ENCODE peak calls at places on chromosomes 3 and 15, in eight cellular contexts. One of them, this sample, is unnamed.

GRCh38 chr3:138397983-138398382 is 36.4 kb upstream of the ESYT3 start:
- DNase-seq in breast epithelium: no peak
- DNase-seq in cardiac muscle cell: no peak
- DNase-seq in fibroblast of pulmonary artery: peak
- DNase-seq in adrenal gland: peak
- DNase-seq in A549: no peak
- DNase-seq in neural progenitor cell: no peak
- DNase-seq in AG09309: no peak
- DNase-seq in this sample: no peak

GRCh38 chr15:69012761-69013364 is 1.6 kb upstream of the NOX5 start:
- DNase-seq in adrenal gland: no peak
- DNase-seq in A549: no peak
- DNase-seq in neural progenitor cell: no peak
- DNase-seq in cardiac muscle cell: no peak
- DNase-seq in AG09309: no peak
- DNase-seq in breast epithelium: no peak
- DNase-seq in fibroblast of pulmonary artery: no peak
- DNase-seq in this sample: no peak

GRCh38 chr3:51391566-51392300 is 648 bp downstream of the RBM15B start:
- DNase-seq in fibroblast of pulmonary artery: peak
- DNase-seq in cardiac muscle cell: peak
- DNase-seq in adrenal gland: peak
- DNase-seq in A549: no peak
- DNase-seq in AG09309: no peak
- DNase-seq in neural progenitor cell: peak
- DNase-seq in breast epithelium: no peak
- DNase-seq in this sample: peak

GRCh38 chr15:101579766-101580165 is 72.4 kb downstream of the TM2D3 start:
- DNase-seq in AG09309: peak
- DNase-seq in adrenal gland: no peak
- DNase-seq in fibroblast of pulmonary artery: peak
- DNase-seq in cardiac muscle cell: no peak
- DNase-seq in breast epithelium: no peak
- DNase-seq in neural progenitor cell: no peak
- DNase-seq in A549: peak
- DNase-seq in this sample: peak

GRCh38 chr3:30448946-30449686 is 157.3 kb upstream of the TGFBR2 start:
- DNase-seq in AG09309: no peak
- DNase-seq in neural progenitor cell: no peak
- DNase-seq in breast epithelium: no peak
- DNase-seq in A549: no peak
- DNase-seq in cardiac muscle cell: no peak
- DNase-seq in adrenal gland: no peak
- DNase-seq in fibroblast of pulmonary artery: no peak
- DNase-seq in this sample: no peak

GRCh38 chr3:49378249-49378899 is 20.2 kb upstream of the GPX1 start:
- DNase-seq in AG09309: peak
- DNase-seq in neural progenitor cell: no peak
- DNase-seq in fibroblast of pulmonary artery: peak
- DNase-seq in adrenal gland: no peak
- DNase-seq in A549: no peak
- DNase-seq in breast epithelium: peak
- DNase-seq in cardiac muscle cell: peak
- DNase-seq in this sample: peak

GRCh38 chr15:68592054-68592453 is 13.3 kb downstream of the CORO2B start:
- DNase-seq in fibroblast of pulmonary artery: peak
- DNase-seq in neural progenitor cell: no peak
- DNase-seq in A549: no peak
- DNase-seq in AG09309: no peak
- DNase-seq in breast epithelium: no peak
- DNase-seq in adrenal gland: no peak
- DNase-seq in cardiac muscle cell: peak
- DNase-seq in this sample: no peak

GRCh38 chr3:71166839-71167238 is 416.7 kb downstream of the FOXP1 start:
- DNase-seq in cardiac muscle cell: no peak
- DNase-seq in A549: no peak
- DNase-seq in fibroblast of pulmonary artery: no peak
- DNase-seq in neural progenitor cell: no peak
- DNase-seq in adrenal gland: no peak
- DNase-seq in breast epithelium: no peak
- DNase-seq in AG09309: no peak
- DNase-seq in this sample: no peak

GRCh38 chr3:11699083-11699427 is 55.3 kb upstream of the VGLL4 start:
- DNase-seq in A549: no peak
- DNase-seq in neural progenitor cell: no peak
- DNase-seq in fibroblast of pulmonary artery: peak
- DNase-seq in breast epithelium: no peak
- DNase-seq in AG09309: peak
- DNase-seq in cardiac muscle cell: peak
- DNase-seq in adrenal gland: no peak
- DNase-seq in this sample: peak

GRCh38 chr3:57983734-57984518 is 24.3 kb upstream of the FLNB start:
- DNase-seq in cardiac muscle cell: peak
- DNase-seq in AG09309: peak
- DNase-seq in breast epithelium: no peak
- DNase-seq in fibroblast of pulmonary artery: peak
- DNase-seq in A549: no peak
- DNase-seq in neural progenitor cell: peak
- DNase-seq in adrenal gland: peak
- DNase-seq in this sample: peak

GRCh38 chr3:140705954-140706353 is 28.1 kb downstream of the TRIM42 start:
- DNase-seq in cardiac muscle cell: no peak
- DNase-seq in breast epithelium: no peak
- DNase-seq in neural progenitor cell: no peak
- DNase-seq in A549: no peak
- DNase-seq in AG09309: no peak
- DNase-seq in fibroblast of pulmonary artery: no peak
- DNase-seq in adrenal gland: no peak
- DNase-seq in this sample: no peak

GRCh38 chr15:39920510-39921273 is 626 bp upstream of the GPR176 start:
- DNase-seq in adrenal gland: peak
- DNase-seq in breast epithelium: peak
- DNase-seq in cardiac muscle cell: peak
- DNase-seq in fibroblast of pulmonary artery: peak
- DNase-seq in AG09309: peak
- DNase-seq in neural progenitor cell: peak
- DNase-seq in A549: peak
- DNase-seq in this sample: peak

GRCh38 chr3:194306109-194306686 is 44.9 kb downstream of the CPN2 start:
- DNase-seq in adrenal gland: no peak
- DNase-seq in cardiac muscle cell: no peak
- DNase-seq in breast epithelium: no peak
- DNase-seq in fibroblast of pulmonary artery: no peak
- DNase-seq in A549: no peak
- DNase-seq in neural progenitor cell: no peak
- DNase-seq in AG09309: no peak
- DNase-seq in this sample: no peak

GRCh38 chr15:57322602-57323250 is 53.6 kb upstream of the CGNL1 start:
- DNase-seq in fibroblast of pulmonary artery: no peak
- DNase-seq in cardiac muscle cell: no peak
- DNase-seq in AG09309: no peak
- DNase-seq in A549: no peak
- DNase-seq in neural progenitor cell: no peak
- DNase-seq in adrenal gland: no peak
- DNase-seq in breast epithelium: no peak
- DNase-seq in this sample: no peak

GRCh38 chr15:31471731-31472430 is 145.2 kb downstream of the KLF13 start:
- DNase-seq in A549: no peak
- DNase-seq in adrenal gland: no peak
- DNase-seq in fibroblast of pulmonary artery: peak
- DNase-seq in neural progenitor cell: no peak
- DNase-seq in cardiac muscle cell: peak
- DNase-seq in breast epithelium: no peak
- DNase-seq in AG09309: peak
- DNase-seq in this sample: peak

GRCh38 chr3:121992601-121993560 is 29.2 kb downstream of the ILDR1 start:
- DNase-seq in breast epithelium: no peak
- DNase-seq in A549: no peak
- DNase-seq in AG09309: no peak
- DNase-seq in neural progenitor cell: no peak
- DNase-seq in adrenal gland: no peak
- DNase-seq in cardiac muscle cell: no peak
- DNase-seq in fibroblast of pulmonary artery: no peak
- DNase-seq in this sample: no peak

GRCh38 chr15:80988148-80988796 is 1.3 kb downstream of the MESD start:
- DNase-seq in A549: no peak
- DNase-seq in adrenal gland: no peak
- DNase-seq in cardiac muscle cell: no peak
- DNase-seq in neural progenitor cell: no peak
- DNase-seq in fibroblast of pulmonary artery: no peak
- DNase-seq in AG09309: no peak
- DNase-seq in breast epithelium: no peak
- DNase-seq in this sample: no peak

GRCh38 chr3:64872385-64872784 is 184.6 kb upstream of the ADAMTS9 start:
- DNase-seq in neural progenitor cell: no peak
- DNase-seq in A549: no peak
- DNase-seq in breast epithelium: no peak
- DNase-seq in fibroblast of pulmonary artery: no peak
- DNase-seq in AG09309: no peak
- DNase-seq in cardiac muscle cell: no peak
- DNase-seq in adrenal gland: no peak
- DNase-seq in this sample: no peak

GRCh38 chr15:96262497-96263268 is 67.8 kb upstream of the NR2F2 start:
- DNase-seq in adrenal gland: no peak
- DNase-seq in fibroblast of pulmonary artery: no peak
- DNase-seq in breast epithelium: no peak
- DNase-seq in neural progenitor cell: no peak
- DNase-seq in A549: no peak
- DNase-seq in cardiac muscle cell: no peak
- DNase-seq in AG09309: no peak
- DNase-seq in this sample: no peak

DNA sequence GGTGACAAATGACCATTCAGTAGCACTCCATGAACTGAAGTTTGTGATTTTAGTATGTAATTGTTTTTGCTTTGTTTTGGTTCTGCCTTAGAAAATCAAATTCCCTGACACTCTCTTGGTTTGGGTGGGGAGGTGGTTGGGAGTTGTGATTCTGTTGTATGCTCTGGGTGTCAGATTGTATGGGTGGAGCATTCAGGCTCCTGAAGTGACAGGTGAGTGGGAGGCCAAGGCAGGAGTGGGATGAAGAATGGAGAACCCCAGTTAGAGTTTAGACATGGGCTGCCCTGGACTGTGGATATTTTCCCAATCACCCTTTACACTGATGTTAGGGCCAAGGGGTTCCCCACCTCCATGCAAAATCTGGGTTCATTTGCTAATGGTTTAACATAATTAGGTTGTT is 83.6 kb downstream of the ARPP21 start:
- DNase-seq in breast epithelium: no peak
- DNase-seq in neural progenitor cell: no peak
- DNase-seq in adrenal gland: no peak
- DNase-seq in fibroblast of pulmonary artery: no peak
- DNase-seq in AG09309: no peak
- DNase-seq in cardiac muscle cell: no peak
- DNase-seq in A549: no peak
- DNase-seq in this sample: no peak
- H3K4me3 ChIP-seq in breast epithelium: no peak
- H3K4me3 ChIP-seq in neural progenitor cell: no peak
- H3K4me3 ChIP-seq in adrenal gland: no peak
- H3K4me3 ChIP-seq in fibroblast of pulmonary artery: no peak
- H3K4me3 ChIP-seq in AG09309: no peak
- H3K4me3 ChIP-seq in cardiac muscle cell: no peak
- H3K4me3 ChIP-seq in A549: no peak
- H3K4me3 ChIP-seq in this sample: no peak

GRCh38 chr3:78186404-78186803 is 1146.5 kb downstream of the ROBO2 start:
- DNase-seq in fibroblast of pulmonary artery: no peak
- DNase-seq in breast epithelium: no peak
- DNase-seq in adrenal gland: no peak
- DNase-seq in neural progenitor cell: peak
- DNase-seq in A549: no peak
- DNase-seq in AG09309: no peak
- DNase-seq in cardiac muscle cell: no peak
- DNase-seq in this sample: no peak
- TF ChIP-seq CTCF in fibroblast of pulmonary artery: no peak
- TF ChIP-seq CTCF in breast epithelium: no peak
- TF ChIP-seq CTCF in adrenal gland: no peak
- TF ChIP-seq CTCF in neural progenitor cell: peak
- TF ChIP-seq CTCF in A549: no peak
- TF ChIP-seq CTCF in AG09309: no peak
- TF ChIP-seq CTCF in cardiac muscle cell: no peak
- TF ChIP-seq CTCF in this sample: no peak

DNA sequence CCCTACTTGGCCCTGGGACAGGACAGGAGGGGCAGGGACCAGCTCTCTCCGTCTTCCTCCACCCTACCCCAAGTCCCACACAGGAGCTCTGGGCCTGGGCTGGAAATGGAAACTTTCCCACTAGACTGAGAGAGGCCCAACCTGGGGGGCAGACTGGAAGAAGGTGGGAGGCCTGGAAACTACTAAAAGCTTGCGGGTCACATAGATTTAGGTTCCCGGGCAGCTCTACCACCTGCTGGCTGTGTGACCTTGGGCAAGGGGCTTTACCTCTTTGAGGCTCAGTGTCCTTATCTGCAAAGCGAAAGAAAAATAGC is 49.9 kb upstream of the CCDC174 start:
- DNase-seq in A549: no peak
- DNase-seq in adrenal gland: no peak
- DNase-seq in neural progenitor cell: no peak
- DNase-seq in fibroblast of pulmonary artery: no peak
- DNase-seq in cardiac muscle cell: no peak
- DNase-seq in breast epithelium: no peak
- DNase-seq in AG09309: no peak
- DNase-seq in this sample: no peak
- H3K4me3 ChIP-seq in A549: no peak
- H3K4me3 ChIP-seq in adrenal gland: no peak
- H3K4me3 ChIP-seq in neural progenitor cell: peak
- H3K4me3 ChIP-seq in fibroblast of pulmonary artery: no peak
- H3K4me3 ChIP-seq in cardiac muscle cell: no peak
- H3K4me3 ChIP-seq in breast epithelium: no peak
- H3K4me3 ChIP-seq in AG09309: no peak
- H3K4me3 ChIP-seq in this sample: no peak

GRCh38 chr3:132343018-132343612 is 25.9 kb downstream of the ACP3 start:
- DNase-seq in A549: peak
- DNase-seq in breast epithelium: no peak
- DNase-seq in fibroblast of pulmonary artery: peak
- DNase-seq in cardiac muscle cell: peak
- DNase-seq in neural progenitor cell: peak
- DNase-seq in adrenal gland: peak
- DNase-seq in AG09309: peak
- DNase-seq in this sample: peak

GRCh38 chr3:132342615-132343014 is 25.4 kb downstream of the ACP3 start:
- DNase-seq in fibroblast of pulmonary artery: no peak
- DNase-seq in neural progenitor cell: no peak
- DNase-seq in AG09309: no peak
- DNase-seq in cardiac muscle cell: no peak
- DNase-seq in adrenal gland: no peak
- DNase-seq in breast epithelium: no peak
- DNase-seq in A549: no peak
- DNase-seq in this sample: no peak

GRCh38 chr3:132341746-132342145 is 24.5 kb downstream of the ACP3 start:
- DNase-seq in breast epithelium: no peak
- DNase-seq in neural progenitor cell: no peak
- DNase-seq in AG09309: no peak
- DNase-seq in cardiac muscle cell: peak
- DNase-seq in A549: no peak
- DNase-seq in adrenal gland: no peak
- DNase-seq in fibroblast of pulmonary artery: no peak
- DNase-seq in this sample: peak

GRCh38 chr3:132344666-132345280 is 27.6 kb downstream of the ACP3 start:
- DNase-seq in neural progenitor cell: no peak
- DNase-seq in AG09309: no peak
- DNase-seq in fibroblast of pulmonary artery: no peak
- DNase-seq in A549: no peak
- DNase-seq in adrenal gland: no peak
- DNase-seq in breast epithelium: no peak
- DNase-seq in cardiac muscle cell: no peak
- DNase-seq in this sample: peak

GRCh38 chr3:132342183-132342582 is 25.0 kb downstream of the ACP3 start:
- DNase-seq in AG09309: no peak
- DNase-seq in cardiac muscle cell: peak
- DNase-seq in fibroblast of pulmonary artery: peak
- DNase-seq in breast epithelium: no peak
- DNase-seq in A549: no peak
- DNase-seq in adrenal gland: peak
- DNase-seq in neural progenitor cell: peak
- DNase-seq in this sample: peak
- TF ChIP-seq CTCF in AG09309: no peak
- TF ChIP-seq CTCF in cardiac muscle cell: peak
- TF ChIP-seq CTCF in fibroblast of pulmonary artery: peak
- TF ChIP-seq CTCF in breast epithelium: no peak
- TF ChIP-seq CTCF in A549: peak
- TF ChIP-seq CTCF in adrenal gland: no peak
- TF ChIP-seq CTCF in neural progenitor cell: peak
- TF ChIP-seq CTCF in this sample: no peak